ENCODE peak calls at places on chromosomes 11 and 22, in six cellular contexts. One of them, this sample, is unnamed.

GRCh38 chr11:134609361-134610115 is 197.5 kb upstream of the B3GAT1 start:
- DNase-seq in lung: no peak
- DNase-seq in colonic mucosa: no peak
- DNase-seq in K562: no peak
- DNase-seq in cardiac muscle cell: no peak
- DNase-seq in spleen: no peak
- DNase-seq in this sample: no peak

GRCh38 chr22:25844601-25845000 is 102.6 kb downstream of the MYO18B start:
- DNase-seq in lung: no peak
- DNase-seq in colonic mucosa: no peak
- DNase-seq in K562: no peak
- DNase-seq in cardiac muscle cell: no peak
- DNase-seq in spleen: no peak
- DNase-seq in this sample: peak; percentile 23

GRCh38 chr11:2995091-2995561 is 3.0 kb upstream of the NAP1L4 start:
- DNase-seq in lung: no peak
- DNase-seq in colonic mucosa: no peak
- DNase-seq in K562: no peak
- DNase-seq in cardiac muscle cell: no peak
- DNase-seq in spleen: no peak
- DNase-seq in this sample: no peak

GRCh38 chr11:96342131-96342970 is 644 bp downstream of the MAML2 start:
- DNase-seq in lung: no peak
- DNase-seq in colonic mucosa: no peak
- DNase-seq in K562: no peak
- DNase-seq in cardiac muscle cell: no peak
- DNase-seq in spleen: no peak
- DNase-seq in this sample: no peak

GRCh38 chr11:126636911-126637799 is 281.7 kb downstream of the ST3GAL4 start:
- DNase-seq in lung: no peak
- DNase-seq in colonic mucosa: no peak
- DNase-seq in K562: no peak
- DNase-seq in cardiac muscle cell: peak; percentile 38
- DNase-seq in spleen: no peak
- DNase-seq in this sample: peak; percentile 51

GRCh38 chr11:108875134-108875533 is 210.3 kb downstream of the DDX10 start:
- DNase-seq in lung: no peak
- DNase-seq in colonic mucosa: no peak
- DNase-seq in K562: no peak
- DNase-seq in cardiac muscle cell: no peak
- DNase-seq in spleen: no peak
- DNase-seq in this sample: no peak

GRCh38 chr11:73322111-73322985 is 14.3 kb downstream of the ARHGEF17 start:
- DNase-seq in lung: no peak
- DNase-seq in colonic mucosa: no peak
- DNase-seq in K562: no peak
- DNase-seq in cardiac muscle cell: peak; percentile 48
- DNase-seq in spleen: no peak
- DNase-seq in this sample: peak; percentile 34

GRCh38 chr22:26585104-26585790 is 4.7 kb downstream of the TPST2 start:
- DNase-seq in lung: peak; percentile 56
- DNase-seq in colonic mucosa: no peak
- DNase-seq in K562: no peak
- DNase-seq in cardiac muscle cell: peak; percentile 82
- DNase-seq in spleen: peak; percentile 66
- DNase-seq in this sample: peak; percentile 76

GRCh38 chr22:22061085-22062077 is 78.8 kb upstream of the TOP3B start:
- DNase-seq in lung: no peak
- DNase-seq in colonic mucosa: no peak
- DNase-seq in K562: no peak
- DNase-seq in cardiac muscle cell: peak; percentile 93
- DNase-seq in spleen: no peak
- DNase-seq in this sample: no peak

GRCh38 chr11:94958118-94958517 is 15.2 kb downstream of the CWC15 start:
- DNase-seq in lung: no peak
- DNase-seq in colonic mucosa: no peak
- DNase-seq in K562: no peak
- DNase-seq in cardiac muscle cell: peak; percentile 10
- DNase-seq in spleen: no peak
- DNase-seq in this sample: no peak

GRCh38 chr11:96035744-96036087 is 111.8 kb upstream of the MTMR2 start:
- DNase-seq in lung: no peak
- DNase-seq in colonic mucosa: no peak
- DNase-seq in K562: no peak
- DNase-seq in cardiac muscle cell: no peak
- DNase-seq in spleen: no peak
- DNase-seq in this sample: no peak

GRCh38 chr11:117319214-117319840 is 3.3 kb upstream of the BACE1 start:
- DNase-seq in lung: no peak
- DNase-seq in colonic mucosa: no peak
- DNase-seq in K562: no peak
- DNase-seq in cardiac muscle cell: peak; percentile 83
- DNase-seq in spleen: peak; percentile 3
- DNase-seq in this sample: no peak

GRCh38 chr11:5178046-5178837 is 22.2 kb downstream of the OR51V1 start:
- DNase-seq in lung: no peak
- DNase-seq in colonic mucosa: no peak
- DNase-seq in K562: no peak
- DNase-seq in cardiac muscle cell: no peak
- DNase-seq in spleen: no peak
- DNase-seq in this sample: no peak

GRCh38 chr22:27986459-27986858 is 67.4 kb upstream of the PITPNB start:
- DNase-seq in lung: no peak
- DNase-seq in colonic mucosa: no peak
- DNase-seq in K562: peak; percentile 17
- DNase-seq in cardiac muscle cell: no peak
- DNase-seq in spleen: no peak
- DNase-seq in this sample: peak; percentile 36

GRCh38 chr22:49853981-49854791 is 542 bp downstream of the ZBED4 start:
- DNase-seq in lung: no peak
- DNase-seq in colonic mucosa: peak; percentile 61
- DNase-seq in K562: peak; percentile 78
- DNase-seq in cardiac muscle cell: peak; percentile 27
- DNase-seq in spleen: peak; percentile 91
- DNase-seq in this sample: peak; percentile 45

GRCh38 chr11:72743321-72744221 is 8.6 kb downstream of the ARAP1 start:
- DNase-seq in lung: no peak
- DNase-seq in colonic mucosa: no peak
- DNase-seq in K562: no peak
- DNase-seq in cardiac muscle cell: no peak
- DNase-seq in spleen: peak; percentile 83
- DNase-seq in this sample: no peak

GRCh38 chr22:30411780-30412179 is 13.8 kb upstream of the MTFP1 start:
- DNase-seq in lung: no peak
- DNase-seq in colonic mucosa: no peak
- DNase-seq in K562: no peak
- DNase-seq in cardiac muscle cell: no peak
- DNase-seq in spleen: no peak
- DNase-seq in this sample: no peak

GRCh38 chr11:35934981-35935380 is 8.9 kb upstream of the LDLRAD3 start:
- DNase-seq in lung: no peak
- DNase-seq in colonic mucosa: no peak
- DNase-seq in K562: no peak
- DNase-seq in cardiac muscle cell: no peak
- DNase-seq in spleen: no peak
- DNase-seq in this sample: no peak

GRCh38 chr11:122100222-122101080 is 15.6 kb downstream of the BLID start:
- DNase-seq in lung: no peak
- DNase-seq in colonic mucosa: peak; percentile 27
- DNase-seq in K562: no peak
- DNase-seq in cardiac muscle cell: peak; percentile 87
- DNase-seq in spleen: no peak
- DNase-seq in this sample: peak; percentile 51

DNA sequence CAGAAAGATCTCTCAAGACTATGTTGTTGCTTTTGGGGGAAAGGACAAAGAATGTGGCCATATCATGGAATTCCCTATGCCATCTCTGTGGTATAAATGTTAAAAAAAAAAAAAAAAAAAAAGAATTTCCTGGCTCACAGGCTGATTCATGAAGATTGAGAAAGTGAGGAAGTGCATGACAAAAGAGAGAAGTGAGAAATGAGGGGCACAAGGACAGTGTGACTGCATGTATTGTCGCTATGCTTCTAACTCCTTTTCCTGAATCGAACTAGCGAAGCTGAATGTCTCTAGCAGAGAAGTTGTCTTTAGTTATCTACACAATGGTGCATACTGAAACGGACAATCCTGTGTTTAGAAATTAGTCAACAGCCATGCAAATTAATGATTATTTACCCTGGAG is 80.6 kb upstream of the CARD18 start:
- DNase-seq in lung: no peak
- DNase-seq in colonic mucosa: no peak
- DNase-seq in K562: no peak
- DNase-seq in cardiac muscle cell: no peak
- DNase-seq in spleen: no peak
- DNase-seq in this sample: no peak
- H3K27ac ChIP-seq in lung: no peak overlapping the region
- H3K27ac ChIP-seq in colonic mucosa: no peak overlapping the region
- H3K27ac ChIP-seq in K562: no peak overlapping the region
- H3K27ac ChIP-seq in cardiac muscle cell: no peak overlapping the region
- H3K27ac ChIP-seq in spleen: peak overlapping the region; percentile 49
- H3K27ac ChIP-seq in this sample: no peak overlapping the region

DNA sequence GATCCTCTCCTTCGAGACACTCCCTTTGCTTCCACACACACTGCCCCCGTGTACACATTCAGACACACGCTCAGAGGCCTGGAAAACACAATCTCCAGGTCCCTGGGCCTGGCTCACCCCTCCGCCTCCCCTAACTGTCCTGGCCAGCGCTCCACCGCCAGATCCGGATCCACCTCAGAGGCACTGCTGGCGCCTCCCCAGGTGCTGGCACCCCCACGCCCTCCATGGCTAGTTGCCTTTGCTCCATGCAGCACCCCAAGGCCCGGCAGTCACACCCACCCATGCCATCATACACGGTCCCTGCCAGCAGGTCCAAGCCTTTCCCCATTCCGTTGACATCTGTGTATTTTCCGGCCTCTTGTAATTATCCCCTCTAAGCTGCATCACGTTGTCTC is 11.1 kb downstream of the SPTBN2 start:
- DNase-seq in lung: no peak
- DNase-seq in colonic mucosa: no peak
- DNase-seq in K562: no peak
- DNase-seq in cardiac muscle cell: no peak
- DNase-seq in spleen: peak; percentile 63
- DNase-seq in this sample: no peak
- H3K4me3 ChIP-seq in lung: no peak overlapping the region
- H3K4me3 ChIP-seq in colonic mucosa: peak overlapping the region; percentile 6
- H3K4me3 ChIP-seq in K562: no peak overlapping the region
- H3K4me3 ChIP-seq in cardiac muscle cell: no peak overlapping the region
- H3K4me3 ChIP-seq in spleen: no peak overlapping the region
- H3K4me3 ChIP-seq in this sample: no peak overlapping the region

GRCh38 chr11:131242616-131243015 is 127.8 kb upstream of the NTM start:
- DNase-seq in lung: no peak
- DNase-seq in colonic mucosa: no peak
- DNase-seq in K562: no peak
- DNase-seq in cardiac muscle cell: no peak
- DNase-seq in spleen: no peak
- DNase-seq in this sample: no peak
- H3K4me1 ChIP-seq in lung: no peaks in the 10 kb centered on the region
- H3K4me1 ChIP-seq in colonic mucosa: no peaks in the 10 kb centered on the region
- H3K4me1 ChIP-seq in K562: no peaks in the 10 kb centered on the region
- H3K4me1 ChIP-seq in cardiac muscle cell: peaks cover 22% of the 10 kb centered on the region
- H3K4me1 ChIP-seq in spleen: no peaks in the 10 kb centered on the region
- H3K4me1 ChIP-seq in this sample: peaks cover 9% of the 10 kb centered on the region

GRCh38 chr11:19441752-19442553 is 201.2 kb upstream of the E2F8 start:
- DNase-seq in lung: peak; percentile 53
- DNase-seq in colonic mucosa: no peak
- DNase-seq in K562: peak; percentile 84
- DNase-seq in cardiac muscle cell: peak; percentile 97
- DNase-seq in spleen: no peak
- DNase-seq in this sample: peak; percentile 34

GRCh38 chr11:19442554-19442910 is 201.8 kb upstream of the E2F8 start:
- DNase-seq in lung: no peak
- DNase-seq in colonic mucosa: no peak
- DNase-seq in K562: no peak
- DNase-seq in cardiac muscle cell: no peak
- DNase-seq in spleen: no peak
- DNase-seq in this sample: no peak

GRCh38 chr11:19444231-19444630 is 203.5 kb upstream of the E2F8 start:
- DNase-seq in lung: no peak
- DNase-seq in colonic mucosa: no peak
- DNase-seq in K562: no peak
- DNase-seq in cardiac muscle cell: peak; percentile 74
- DNase-seq in spleen: no peak
- DNase-seq in this sample: no peak

GRCh38 chr11:19437760-19438159 is 197.0 kb upstream of the E2F8 start:
- DNase-seq in lung: no peak
- DNase-seq in colonic mucosa: no peak
- DNase-seq in K562: no peak
- DNase-seq in cardiac muscle cell: peak; percentile 69
- DNase-seq in spleen: no peak
- DNase-seq in this sample: peak; percentile 7

DNA sequence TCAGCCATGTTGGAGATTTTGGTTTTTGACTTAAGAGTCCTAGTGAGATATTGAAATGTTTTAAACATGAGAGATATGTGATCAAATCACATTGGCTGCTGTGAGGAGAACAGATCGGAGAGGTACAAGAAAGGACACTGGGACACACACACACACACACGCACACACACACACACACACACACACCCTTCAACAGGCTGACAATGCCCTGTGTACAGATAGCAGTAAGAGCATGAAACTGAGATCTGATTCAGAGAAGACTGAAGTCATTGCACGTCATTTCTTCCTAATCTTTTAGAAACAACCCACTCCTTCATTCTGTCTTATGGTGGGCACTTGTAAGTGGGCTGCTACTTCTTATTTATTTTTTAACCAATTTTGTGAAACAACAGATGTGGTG is 200.5 kb upstream of the E2F8 start:
- DNase-seq in lung: no peak
- DNase-seq in colonic mucosa: no peak
- DNase-seq in K562: peak; percentile 20
- DNase-seq in cardiac muscle cell: no peak
- DNase-seq in spleen: no peak
- DNase-seq in this sample: no peak
- H3K27ac ChIP-seq in lung: no peak overlapping the region
- H3K27ac ChIP-seq in colonic mucosa: no peak overlapping the region
- H3K27ac ChIP-seq in K562: peak overlapping the region; percentile 94
- H3K27ac ChIP-seq in cardiac muscle cell: peak overlapping the region; percentile 63
- H3K27ac ChIP-seq in spleen: no peak overlapping the region
- H3K27ac ChIP-seq in this sample: no peak overlapping the region

GRCh38 chr22:38080847-38081635 is 2.9 kb downstream of the SLC16A8 start:
- DNase-seq in lung: no peak
- DNase-seq in colonic mucosa: peak; percentile 41
- DNase-seq in K562: no peak
- DNase-seq in cardiac muscle cell: peak; percentile 60
- DNase-seq in spleen: peak; percentile 74
- DNase-seq in this sample: no peak
- H3K4me3 ChIP-seq in lung: peak overlapping the region; percentile 15
- H3K4me3 ChIP-seq in colonic mucosa: peak overlapping the region; percentile 26
- H3K4me3 ChIP-seq in K562: no peak overlapping the region
- H3K4me3 ChIP-seq in cardiac muscle cell: peak overlapping the region; percentile 15
- H3K4me3 ChIP-seq in spleen: peak overlapping the region; percentile 65
- H3K4me3 ChIP-seq in this sample: peak overlapping the region; percentile 25

This sample was measured in SJSA1.